ENCODE peak calls at places on chromosome 7, in ten cellular contexts. L is cardiac fibroblast, E is foreskin fibroblast, R is gastrocnemius medialis, A is spleen, Y is IMR-90, I is neural crest cell, V is WTC11, G is psoas muscle, N is endothelial cell. C is an unnamed sample.
A peak's percentile ranks its signal among the peaks of the same experiment; 100 is the strongest.

GRCh38 chr7:37234928-37235327 is 213.7 kb downstream of the ELMO1 start:
- DNase-seq in I (no peak), G (no peak), E (no peak), V (no peak), N (peak; percentile 10), A (no peak), R (no peak), Y (no peak), L (peak; percentile 6), C (peak; percentile 22)

GRCh38 chr7:71801996-71802395 is 610.1 kb downstream of the CALN1 start:
- DNase-seq in L (no peak), E (no peak), N (no peak), Y (no peak), I (no peak), A (no peak), R (no peak), V (no peak), G (no peak), C (no peak)

GRCh38 chr7:134477954-134478353 is 19.1 kb upstream of the AKR1B1 start:
- DNase-seq in N (no peak), E (no peak), I (no peak), V (no peak), A (no peak), Y (peak; percentile 22), R (no peak), G (no peak), L (peak; percentile 44), C (no peak)

GRCh38 chr7:79997345-79997744 is 137.3 kb upstream of the GNAI1 start:
- DNase-seq in A (no peak), G (no peak), R (no peak), L (no peak), V (no peak), I (no peak), E (no peak), N (no peak), Y (no peak), C (no peak)

GRCh38 chr7:44293561-44294324 is 31.7 kb downstream of the CAMK2B start:
- DNase-seq in A (peak; percentile 19), E (no peak), V (peak; percentile 21), R (peak; percentile 52), I (no peak), L (no peak), N (peak; percentile 2), G (peak; percentile 58), Y (no peak), C (no peak)

GRCh38 chr7:73482746-73483145 is 39.3 kb downstream of the BAZ1B start:
- DNase-seq in A (no peak), G (no peak), R (no peak), E (no peak), V (no peak), Y (no peak), N (no peak), L (no peak), I (no peak), C (no peak)

GRCh38 chr7:148014473-148014872 is 576.1 kb upstream of the C7orf33 start:
- DNase-seq in I (no peak), G (no peak), A (no peak), N (no peak), R (no peak), V (no peak), L (peak; percentile 10), E (no peak), Y (no peak), C (no peak)

GRCh38 chr7:29793507-29793906 is 12.8 kb upstream of the WIPF3 start:
- DNase-seq in A (no peak), R (no peak), Y (no peak), I (no peak), N (no peak), V (no peak), G (no peak), E (no peak), L (no peak), C (no peak)

GRCh38 chr7:14954035-14954434 is 51.5 kb upstream of the DGKB start:
- DNase-seq in Y (no peak), G (no peak), E (no peak), I (no peak), A (no peak), N (no peak), L (no peak), V (no peak), R (no peak), C (no peak)

GRCh38 chr7:13904689-13905088 is 84.8 kb downstream of the ETV1 start:
- DNase-seq in N (no peak), Y (peak; percentile 77), V (no peak), R (no peak), L (no peak), G (no peak), A (no peak), I (no peak), E (peak; percentile 65), C (no peak)

GRCh38 chr7:57646219-57646900 is 196.4 kb downstream of the ZNF716 start:
- DNase-seq in Y (no peak), I (no peak), V (no peak), L (no peak), E (no peak), N (no peak), R (no peak), G (no peak), A (no peak), C (no peak)

GRCh38 chr7:34025579-34025978 is 120.2 kb downstream of the BMPER start:
- DNase-seq in L (no peak), G (no peak), R (no peak), Y (no peak), I (no peak), A (no peak), E (no peak), V (no peak), N (no peak), C (no peak)

GRCh38 chr7:71465741-71466189 is 333.8 kb downstream of the GALNT17 start:
- DNase-seq in A (no peak), E (no peak), R (no peak), L (no peak), V (no peak), N (no peak), Y (no peak), I (no peak), G (no peak), C (no peak)

GRCh38 chr7:20597339-20597738 is 18.1 kb upstream of the ABCB5 start:
- DNase-seq in E (no peak), V (no peak), A (no peak), N (no peak), R (no peak), I (no peak), Y (no peak), G (no peak), L (no peak), C (no peak)

GRCh38 chr7:5472432-5473315 is 49.0 kb upstream of the TNRC18 start:
- DNase-seq in V (no peak), I (no peak), L (no peak), E (no peak), R (no peak), G (no peak), N (no peak), Y (no peak), A (no peak), C (no peak)

GRCh38 chr7:88480901-88481300 is 174.2 kb upstream of the STEAP4 start:
- DNase-seq in R (no peak), E (no peak), N (no peak), G (no peak), V (no peak), I (no peak), Y (no peak), A (no peak), L (no peak), C (no peak)

DNA sequence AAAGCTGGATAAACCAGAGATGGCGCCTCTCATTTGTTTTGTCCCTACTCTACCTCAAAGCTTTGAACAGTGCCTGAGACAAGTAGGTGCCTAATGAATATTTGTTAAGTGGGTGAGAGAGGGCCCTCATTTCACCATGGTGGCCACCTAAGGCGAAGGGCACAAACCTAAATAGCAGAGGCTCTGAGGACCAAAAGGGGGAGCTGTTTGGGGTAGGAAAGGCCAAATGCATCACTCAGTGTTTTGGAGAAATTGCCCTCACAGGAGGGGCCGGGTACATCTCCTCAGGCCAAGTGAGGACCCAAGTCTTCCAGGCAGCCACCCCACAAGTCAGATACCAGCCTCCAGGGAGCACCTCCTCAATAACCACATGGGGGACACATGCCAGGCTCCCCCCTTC is 14.0 kb downstream of the IMPDH1 start:
- DNase-seq in N (no peak), Y (no peak), I (no peak), A (no peak), R (no peak), V (no peak), E (no peak), L (no peak), G (no peak), C (peak; percentile 37)
- TF ChIP-seq CTCF in N (no peak), Y (no peak), I (no peak), A (no peak), R (no peak), V (no peak), E (no peak), L (peak; percentile 7), G (no peak), C (no peak)

DNA sequence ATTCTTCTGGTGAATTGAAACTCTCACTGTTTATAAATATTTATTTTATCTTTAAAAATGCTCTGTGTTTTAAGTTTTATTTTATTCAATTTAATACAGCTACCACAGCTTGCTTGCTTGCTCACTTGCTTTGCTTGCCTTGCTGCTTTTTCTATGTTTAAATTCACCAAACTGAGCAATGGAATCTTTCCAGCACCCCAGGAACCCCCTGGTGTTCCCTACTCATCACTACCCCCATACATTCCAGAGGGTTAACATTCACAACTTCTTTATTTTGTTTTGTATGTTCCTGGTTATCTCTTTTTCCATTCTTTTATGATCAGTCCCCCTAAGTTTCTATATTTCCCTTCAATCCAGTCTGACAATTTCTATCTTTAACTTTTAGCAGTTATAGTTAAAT is 166.5 kb upstream of the COL1A2 start:
- DNase-seq in A (no peak), R (no peak), L (no peak), V (peak; percentile 16), E (no peak), G (no peak), I (no peak), N (no peak), Y (no peak), C (no peak)
- TF ChIP-seq CTCF in A (no peak), R (no peak), L (no peak), V (no peak), E (no peak), G (no peak), I (no peak), N (no peak), Y (no peak), C (no peak)

DNA sequence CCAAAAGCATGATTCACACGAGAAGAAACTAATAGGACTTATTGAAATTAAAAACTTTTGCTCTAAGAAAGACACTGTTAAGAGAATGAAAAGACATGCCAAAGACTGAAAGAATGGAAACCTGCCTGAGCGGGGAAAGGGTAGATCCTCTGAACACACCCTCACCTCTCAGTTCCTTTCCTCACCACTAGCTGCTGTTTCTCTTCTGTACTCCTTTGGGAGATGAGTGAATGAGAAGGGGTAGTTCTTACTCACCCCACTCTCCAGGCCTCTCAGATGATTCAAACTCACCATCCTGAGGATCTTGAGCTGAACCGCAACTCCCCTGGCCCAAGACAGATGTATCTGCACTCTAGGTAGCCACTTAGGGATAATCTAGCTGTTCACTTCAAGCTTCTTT is 41.9 kb downstream of the IQUB start:
- DNase-seq in Y (no peak), L (peak; percentile 46), G (no peak), N (no peak), E (no peak), V (no peak), R (no peak), I (no peak), A (no peak), C (no peak)
- TF ChIP-seq CTCF in Y (no peak), L (peak; percentile 8), G (no peak), N (no peak), E (no peak), V (no peak), R (no peak), I (peak; percentile 30), A (no peak), C (no peak)

GRCh38 chr7:94240902-94241301 is 153.8 kb upstream of the COL1A2 start:
- DNase-seq in I (no peak), E (no peak), L (no peak), G (no peak), A (no peak), R (no peak), V (no peak), Y (peak; percentile 43), N (no peak), C (no peak)
- TF ChIP-seq CTCF in I (no peak), E (no peak), L (no peak), G (no peak), A (no peak), R (no peak), V (no peak), Y (no peak), N (no peak), C (no peak)